ENCODE peak calls at places on chromosomes 16 and 17, in nine cellular contexts. M is WTC11, X is ovary, H is fibroblast of the aortic adventitia, T is GM13977, U is natural killer cell, Y is heart left ventricle, R is AG09309, K is AG04449. F is an unnamed sample.

GRCh38 chr16:84718-85452 is 6.9 kb downstream of the MPG start:
- DNase-seq in M (no peak), X (peak), H (peak), T (peak), U (peak), Y (peak), R (peak), K (peak), F (no peak)

GRCh38 chr16:57620316-57621231 is 7.9 kb upstream of the ADGRG1 start:
- DNase-seq in M (no peak), X (no peak), H (no peak), T (no peak), U (no peak), Y (no peak), R (no peak), K (no peak), F (peak)

GRCh38 chr17:34254146-34254545 is 939 bp upstream of the CCL2 start:
- DNase-seq in M (no peak), X (no peak), H (peak), T (no peak), U (no peak), Y (no peak), R (peak), K (peak), F (no peak)

GRCh38 chr17:9937164-9937835 is 32.2 kb upstream of the RCVRN start:
- DNase-seq in M (no peak), X (peak), H (peak), T (no peak), U (no peak), Y (peak), R (peak), K (no peak), F (no peak)

GRCh38 chr16:27455700-27456099 is 53.7 kb downstream of the IL21R start:
- DNase-seq in M (no peak), X (no peak), H (no peak), T (no peak), U (no peak), Y (no peak), R (no peak), K (no peak), F (no peak)

GRCh38 chr17:33292981-33293867 is at the start of gene ASIC2:
- DNase-seq in M (peak), X (no peak), H (no peak), T (peak), U (no peak), Y (no peak), R (no peak), K (no peak), F (peak)

GRCh38 chr16:58882292-58882691 is 148.2 kb upstream of the GOT2 start:
- DNase-seq in M (no peak), X (no peak), H (no peak), T (peak), U (no peak), Y (no peak), R (no peak), K (no peak), F (no peak)

GRCh38 chr16:56744996-56745640 is 15.2 kb downstream of the NUP93 start:
- DNase-seq in M (peak), X (no peak), H (no peak), T (no peak), U (no peak), Y (peak), R (no peak), K (no peak), F (no peak)

GRCh38 chr17:78890111-78890897 is 12.7 kb downstream of the CEP295NL start:
- DNase-seq in M (no peak), X (no peak), H (no peak), T (no peak), U (no peak), Y (peak), R (no peak), K (no peak), F (no peak)

GRCh38 chr17:45116434-45117016 is 15.8 kb downstream of the PLCD3 start:
- DNase-seq in M (no peak), X (no peak), H (no peak), T (no peak), U (no peak), Y (no peak), R (no peak), K (no peak), F (no peak)

GRCh38 chr17:49390548-49391324 is 23.9 kb downstream of the PHB1 start:
- DNase-seq in M (no peak), X (no peak), H (no peak), T (no peak), U (no peak), Y (no peak), R (no peak), K (no peak), F (no peak)

GRCh38 chr16:80142940-80143339 is 397.9 kb upstream of the DYNLRB2 start:
- DNase-seq in M (no peak), X (no peak), H (no peak), T (no peak), U (no peak), Y (no peak), R (no peak), K (no peak), F (no peak)

GRCh38 chr17:13462673-13463124 is 139.0 kb downstream of the HS3ST3A1 start:
- DNase-seq in M (no peak), X (no peak), H (no peak), T (no peak), U (no peak), Y (no peak), R (no peak), K (no peak), F (no peak)

GRCh38 chr17:18026408-18026776 is 12.6 kb downstream of the ATPAF2 start:
- DNase-seq in M (no peak), X (no peak), H (peak), T (no peak), U (no peak), Y (peak), R (peak), K (peak), F (no peak)

DNA sequence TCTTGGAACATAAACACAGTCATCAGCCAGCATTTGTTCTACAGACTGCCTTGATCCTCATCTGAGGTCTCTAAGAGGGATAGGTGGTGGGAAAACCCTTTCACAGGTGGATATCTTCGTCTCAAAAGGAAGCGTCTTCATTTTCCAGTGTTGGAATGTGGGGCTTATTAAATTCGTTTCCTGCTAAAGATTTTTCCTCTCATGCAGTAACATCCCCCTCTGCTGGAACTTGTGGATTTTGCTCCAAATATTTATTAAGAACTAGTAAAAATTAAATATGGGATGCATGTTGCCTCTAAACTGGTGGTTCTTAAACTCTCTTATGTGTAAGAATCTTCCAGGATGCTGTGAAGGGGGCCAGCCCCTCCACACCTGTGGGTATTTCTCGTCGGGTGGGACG is 20.1 kb upstream of the MLYCD start:
- DNase-seq in M (no peak), X (no peak), H (peak), T (no peak), U (no peak), Y (no peak), R (peak), K (no peak), F (no peak)
- TF ChIP-seq CTCF in M (peak), X (no peak), H (peak), T (no peak), U (no peak), Y (peak), R (peak), K (peak), F (peak)

DNA sequence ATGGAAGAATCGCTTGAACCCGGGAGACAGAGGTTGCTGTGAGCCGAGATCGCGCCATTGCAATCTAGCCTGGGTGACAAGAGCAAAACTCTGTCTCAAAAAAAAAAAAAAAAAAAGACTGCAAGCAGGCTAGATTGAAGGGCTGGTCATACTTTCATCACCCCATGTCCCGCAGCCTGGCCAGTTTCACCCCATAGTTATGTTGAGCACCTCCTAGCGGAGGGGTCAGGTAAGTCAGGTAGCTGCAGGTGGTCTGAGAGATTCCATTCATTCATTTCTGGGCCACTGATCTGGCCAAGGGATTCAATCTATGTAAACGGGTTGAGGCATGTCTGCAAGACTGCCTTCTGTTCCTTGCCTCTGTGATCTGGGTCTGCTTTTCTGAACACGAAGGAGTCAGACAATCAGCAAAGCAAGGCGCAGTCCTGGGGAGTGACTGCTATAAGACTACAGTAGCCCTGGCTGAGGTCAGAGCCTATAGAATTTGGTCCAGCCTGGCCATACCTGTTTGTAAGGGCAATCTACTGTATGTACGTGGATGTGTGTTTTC is 23.6 kb upstream of the BPTF start:
- DNase-seq in M (peak), X (no peak), H (no peak), T (no peak), U (no peak), Y (no peak), R (no peak), K (no peak), F (no peak)
- TF ChIP-seq CTCF in M (peak), X (no peak), H (no peak), T (peak), U (no peak), Y (no peak), R (peak), K (no peak), F (no peak)

DNA sequence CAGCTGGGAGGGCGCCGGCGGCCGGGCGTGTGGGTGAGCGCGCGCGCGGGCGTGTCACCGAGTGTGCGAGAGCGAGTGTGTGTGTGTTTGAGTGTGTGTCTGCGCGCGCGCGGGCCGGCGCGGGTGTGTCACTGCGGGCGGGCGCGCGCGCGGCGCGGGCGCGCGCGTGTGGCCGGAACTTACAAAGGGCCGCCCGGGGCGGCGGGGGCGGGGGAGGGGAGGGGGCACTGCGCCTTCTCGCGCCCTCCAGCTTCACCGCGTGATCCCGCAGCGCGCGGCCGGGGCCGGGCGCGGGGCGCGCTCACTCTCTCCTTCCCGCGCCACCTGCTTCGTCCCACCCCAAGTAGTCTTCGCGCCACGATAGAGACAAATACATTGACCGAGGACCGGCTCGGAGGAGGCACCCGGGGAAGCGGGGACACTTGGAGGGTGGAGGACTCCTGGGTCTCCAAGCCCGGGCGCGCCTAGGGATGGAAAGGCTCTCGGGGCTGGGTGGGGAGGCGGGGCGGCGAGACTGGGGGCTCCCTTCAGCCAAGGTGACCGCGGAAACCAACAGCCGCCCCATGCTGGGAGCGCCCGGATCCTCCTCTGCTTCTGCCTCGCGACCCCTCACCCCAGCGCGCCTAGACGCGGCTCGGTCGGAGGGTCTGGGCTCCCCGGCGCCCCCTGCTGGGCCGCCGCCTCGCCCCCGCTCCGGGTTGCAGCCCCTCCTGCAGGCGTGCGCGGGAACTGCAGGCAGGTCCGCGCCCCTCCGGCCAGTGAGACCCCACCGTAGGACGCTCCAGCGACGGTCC is at the start of gene SRCIN1:
- DNase-seq in M (peak), X (peak), H (no peak), T (peak), U (peak), Y (peak), R (no peak), K (no peak), F (peak)
- TF ChIP-seq CTCF in M (peak), X (no peak), H (peak), T (peak), U (peak), Y (peak), R (peak), K (peak), F (peak)

GRCh38 chr16:10594312-10594950 is 14.0 kb upstream of the EMP2 start:
- DNase-seq in M (no peak), X (no peak), H (no peak), T (no peak), U (no peak), Y (no peak), R (no peak), K (no peak), F (no peak)
- TF ChIP-seq CTCF in M (no peak), X (no peak), H (no peak), T (no peak), U (no peak), Y (no peak), R (no peak), K (no peak), F (no peak)

DNA sequence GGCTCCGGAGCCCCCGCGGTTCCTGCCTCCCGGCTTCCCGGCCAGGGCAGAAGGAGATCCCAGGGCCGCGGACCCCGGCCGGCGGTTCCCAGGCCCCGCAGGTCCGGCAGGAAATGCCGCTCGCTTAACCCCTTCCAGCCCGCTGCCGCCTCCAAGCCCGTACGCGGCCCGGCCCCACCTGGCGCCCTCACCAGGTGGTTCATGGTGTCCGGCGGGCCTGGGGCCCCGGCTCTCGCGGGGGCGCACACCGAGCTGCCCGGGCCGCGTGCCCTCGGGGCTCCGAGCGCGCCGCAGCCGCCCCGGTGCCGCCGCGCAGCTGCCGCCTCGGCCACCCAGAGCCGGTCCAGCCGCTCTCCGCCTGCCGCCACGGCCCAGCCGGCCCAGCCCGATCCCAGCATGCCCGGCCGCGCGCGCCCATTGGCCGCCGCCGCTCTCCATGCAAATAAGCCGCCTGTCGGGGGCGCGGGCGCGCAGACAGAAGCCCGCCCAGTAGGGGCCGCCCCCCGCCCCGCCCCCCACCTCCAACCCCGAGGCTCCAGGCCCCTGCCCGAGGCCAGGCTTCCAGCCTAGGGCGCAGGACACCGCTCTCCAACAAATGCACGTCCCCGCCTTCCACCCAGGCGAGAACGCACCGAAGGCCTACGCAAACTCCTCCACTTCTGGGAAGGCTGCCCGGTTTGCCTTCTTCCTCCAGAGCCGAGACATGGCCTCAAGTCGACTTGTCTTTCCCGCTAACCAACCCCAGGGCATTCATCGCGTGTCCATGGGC is at the start of gene BCAR1:
- DNase-seq in M (peak), X (peak), H (peak), T (peak), U (no peak), Y (peak), R (peak), K (peak), F (peak)
- TF ChIP-seq CTCF in M (no peak), X (no peak), H (no peak), T (peak), U (no peak), Y (peak), R (no peak), K (no peak), F (no peak)

GRCh38 chr16:24568392-24568791 is 29.0 kb downstream of the RBBP6 start:
- DNase-seq in M (no peak), X (no peak), H (peak), T (no peak), U (no peak), Y (no peak), R (peak), K (no peak), F (no peak)
- TF ChIP-seq CTCF in M (no peak), X (no peak), H (peak), T (no peak), U (no peak), Y (peak), R (peak), K (peak), F (no peak)

GRCh38 chr17:61582593-61582992 is 8.4 kb downstream of the NACA2 start:
- DNase-seq in M (no peak), X (no peak), H (no peak), T (no peak), U (no peak), Y (no peak), R (no peak), K (no peak), F (no peak)

GRCh38 chr17:61584266-61584665 is 6.8 kb downstream of the NACA2 start:
- DNase-seq in M (no peak), X (no peak), H (no peak), T (no peak), U (no peak), Y (no peak), R (no peak), K (no peak), F (no peak)

GRCh38 chr17:61583660-61584264 is 7.3 kb downstream of the NACA2 start:
- DNase-seq in M (no peak), X (no peak), H (no peak), T (no peak), U (no peak), Y (no peak), R (no peak), K (no peak), F (no peak)

GRCh38 chr17:61581611-61582349 is 9.2 kb downstream of the NACA2 start:
- DNase-seq in M (no peak), X (no peak), H (no peak), T (no peak), U (no peak), Y (no peak), R (no peak), K (no peak), F (no peak)

DNA sequence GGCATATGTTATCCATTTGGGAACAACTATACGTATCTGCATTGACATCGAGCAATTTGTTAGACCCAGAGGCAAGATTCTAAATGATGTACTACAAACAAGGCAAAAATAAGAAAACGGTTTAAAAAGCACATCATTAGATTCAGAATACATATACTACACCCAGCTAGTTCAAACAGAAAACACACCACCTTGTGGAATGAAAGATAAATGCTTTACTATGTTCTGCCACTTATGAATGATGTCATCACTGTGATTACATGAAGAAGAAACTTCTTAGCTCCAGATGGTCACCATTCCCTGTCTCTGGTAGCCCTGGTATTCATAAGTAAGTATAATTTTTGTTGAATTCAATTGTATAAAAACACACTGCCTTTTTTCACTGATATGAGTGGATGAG is 7.8 kb downstream of the NACA2 start:
- DNase-seq in M (no peak), X (no peak), H (peak), T (peak), U (no peak), Y (no peak), R (peak), K (peak), F (no peak)
- TF ChIP-seq CTCF in M (no peak), X (no peak), H (peak), T (peak), U (no peak), Y (no peak), R (peak), K (peak), F (no peak)

F was measured in mesothelial cell of epicardium.